ENCODE peak calls at places on chromosome 7, in seven cellular contexts. One of them, this sample, is unnamed. For H3K4me1, the result is how much of the 10 kb centered on the place peaks cover.

GRCh38 chr7:137886266-137886665 is 39.5 kb upstream of the DGKI start:
- DNase-seq in thoracic aorta: no peak
- DNase-seq in left ventricle myocardium inferior: no peak
- DNase-seq in K562: no peak
- DNase-seq in IMR-90: no peak
- DNase-seq in right lobe of liver: no peak
- DNase-seq in aorta: no peak
- DNase-seq in this sample: no peak

GRCh38 chr7:129163875-129164544 is 19.5 kb downstream of the TSPAN33 start:
- DNase-seq in thoracic aorta: no peak
- DNase-seq in left ventricle myocardium inferior: no peak
- DNase-seq in K562: peak
- DNase-seq in IMR-90: peak
- DNase-seq in right lobe of liver: no peak
- DNase-seq in aorta: no peak
- DNase-seq in this sample: no peak

GRCh38 chr7:157412021-157412443 is 75.2 kb downstream of the DNAJB6 start:
- DNase-seq in thoracic aorta: no peak
- DNase-seq in left ventricle myocardium inferior: peak
- DNase-seq in K562: no peak
- DNase-seq in IMR-90: peak
- DNase-seq in right lobe of liver: no peak
- DNase-seq in aorta: peak
- DNase-seq in this sample: peak

GRCh38 chr7:93851536-93851935 is 39.0 kb downstream of the TFPI2 start:
- DNase-seq in thoracic aorta: no peak
- DNase-seq in left ventricle myocardium inferior: no peak
- DNase-seq in K562: no peak
- DNase-seq in IMR-90: peak
- DNase-seq in right lobe of liver: no peak
- DNase-seq in aorta: no peak
- DNase-seq in this sample: no peak

GRCh38 chr7:45647967-45648670 is 74.0 kb downstream of the ADCY1 start:
- DNase-seq in thoracic aorta: no peak
- DNase-seq in left ventricle myocardium inferior: no peak
- DNase-seq in K562: no peak
- DNase-seq in IMR-90: no peak
- DNase-seq in right lobe of liver: peak
- DNase-seq in aorta: no peak
- DNase-seq in this sample: no peak

GRCh38 chr7:143462045-143462444 is 15.6 kb upstream of the TAS2R41 start:
- DNase-seq in thoracic aorta: no peak
- DNase-seq in left ventricle myocardium inferior: no peak
- DNase-seq in K562: no peak
- DNase-seq in IMR-90: no peak
- DNase-seq in right lobe of liver: no peak
- DNase-seq in aorta: no peak
- DNase-seq in this sample: no peak

GRCh38 chr7:142714375-142714774 is 34.9 kb upstream of the PRSS1 start:
- DNase-seq in thoracic aorta: no peak
- DNase-seq in left ventricle myocardium inferior: no peak
- DNase-seq in K562: no peak
- DNase-seq in IMR-90: no peak
- DNase-seq in right lobe of liver: no peak
- DNase-seq in aorta: no peak
- DNase-seq in this sample: no peak

GRCh38 chr7:2787251-2787968 is 56.7 kb downstream of the GNA12 start:
- DNase-seq in thoracic aorta: no peak
- DNase-seq in left ventricle myocardium inferior: no peak
- DNase-seq in K562: no peak
- DNase-seq in IMR-90: no peak
- DNase-seq in right lobe of liver: no peak
- DNase-seq in aorta: peak
- DNase-seq in this sample: no peak

GRCh38 chr7:154587812-154588211 is 415.1 kb downstream of the PAXIP1 start:
- DNase-seq in thoracic aorta: no peak
- DNase-seq in left ventricle myocardium inferior: no peak
- DNase-seq in K562: no peak
- DNase-seq in IMR-90: no peak
- DNase-seq in right lobe of liver: no peak
- DNase-seq in aorta: no peak
- DNase-seq in this sample: no peak

GRCh38 chr7:118104812-118105441 is 79.0 kb upstream of the LSM8 start:
- DNase-seq in thoracic aorta: no peak
- DNase-seq in left ventricle myocardium inferior: no peak
- DNase-seq in K562: no peak
- DNase-seq in IMR-90: peak
- DNase-seq in right lobe of liver: no peak
- DNase-seq in aorta: no peak
- DNase-seq in this sample: no peak

GRCh38 chr7:157744786-157745601 is 408.2 kb downstream of the DNAJB6 start:
- DNase-seq in thoracic aorta: no peak
- DNase-seq in left ventricle myocardium inferior: no peak
- DNase-seq in K562: no peak
- DNase-seq in IMR-90: no peak
- DNase-seq in right lobe of liver: no peak
- DNase-seq in aorta: no peak
- DNase-seq in this sample: no peak

GRCh38 chr7:92695308-92696261 is 105.4 kb upstream of the FAM133B start:
- DNase-seq in thoracic aorta: no peak
- DNase-seq in left ventricle myocardium inferior: peak
- DNase-seq in K562: no peak
- DNase-seq in IMR-90: peak
- DNase-seq in right lobe of liver: peak
- DNase-seq in aorta: no peak
- DNase-seq in this sample: no peak

GRCh38 chr7:121336579-121336978 is 7.8 kb downstream of the WNT16 start:
- DNase-seq in thoracic aorta: no peak
- DNase-seq in left ventricle myocardium inferior: no peak
- DNase-seq in K562: no peak
- DNase-seq in IMR-90: peak
- DNase-seq in right lobe of liver: no peak
- DNase-seq in aorta: no peak
- DNase-seq in this sample: no peak

GRCh38 chr7:114969096-114969495 is 47.2 kb downstream of the MDFIC start:
- DNase-seq in thoracic aorta: no peak
- DNase-seq in left ventricle myocardium inferior: no peak
- DNase-seq in K562: no peak
- DNase-seq in IMR-90: no peak
- DNase-seq in right lobe of liver: no peak
- DNase-seq in aorta: no peak
- DNase-seq in this sample: no peak
- H3K4me1 ChIP-seq in thoracic aorta: under half
- H3K4me1 ChIP-seq in left ventricle myocardium inferior: under half
- H3K4me1 ChIP-seq in K562: under half
- H3K4me1 ChIP-seq in IMR-90: under half
- H3K4me1 ChIP-seq in right lobe of liver: under half
- H3K4me1 ChIP-seq in aorta: under half
- H3K4me1 ChIP-seq in this sample: under half

DNA sequence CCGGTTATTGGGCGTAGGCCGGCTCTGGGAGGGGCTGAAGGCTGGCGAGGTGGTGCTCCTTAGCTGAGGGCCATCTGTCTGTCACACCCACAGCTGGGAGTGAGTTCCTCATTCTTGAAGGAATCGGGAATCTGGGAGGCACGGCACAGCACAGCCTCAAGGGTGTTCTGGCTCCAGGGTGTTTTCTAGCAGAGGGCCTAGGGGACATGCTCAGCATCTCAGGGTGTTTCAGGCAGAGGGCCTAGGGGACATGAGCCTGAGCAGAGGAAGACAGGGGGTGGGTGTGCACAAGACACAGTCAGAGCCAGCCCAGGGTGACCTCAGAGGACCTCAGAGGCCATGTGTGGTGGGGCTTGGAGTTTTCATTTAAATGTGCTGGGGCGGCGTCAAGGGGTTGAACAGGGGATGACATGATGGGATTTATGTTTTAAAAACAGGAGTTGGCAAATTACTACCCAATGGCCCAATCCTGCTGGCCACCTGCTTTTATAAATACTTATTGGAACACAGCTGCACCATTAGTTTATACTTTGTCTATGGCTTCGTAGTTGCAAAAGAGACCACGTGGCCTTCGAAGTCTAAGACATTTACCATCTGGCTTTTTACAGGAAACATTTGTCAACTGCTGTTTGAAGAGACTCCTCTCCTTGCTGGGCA is 121.7 kb downstream of the PRKAG2 start:
- DNase-seq in thoracic aorta: no peak
- DNase-seq in left ventricle myocardium inferior: peak
- DNase-seq in K562: no peak
- DNase-seq in IMR-90: peak
- DNase-seq in right lobe of liver: no peak
- DNase-seq in aorta: peak
- DNase-seq in this sample: no peak
- H3K27ac ChIP-seq in thoracic aorta: peak
- H3K27ac ChIP-seq in left ventricle myocardium inferior: peak
- H3K27ac ChIP-seq in K562: no peak
- H3K27ac ChIP-seq in IMR-90: peak
- H3K27ac ChIP-seq in right lobe of liver: peak
- H3K27ac ChIP-seq in aorta: peak
- H3K27ac ChIP-seq in this sample: peak

GRCh38 chr7:30906014-30906413 is 5.6 kb upstream of the AQP1 start:
- DNase-seq in thoracic aorta: no peak
- DNase-seq in left ventricle myocardium inferior: no peak
- DNase-seq in K562: no peak
- DNase-seq in IMR-90: no peak
- DNase-seq in right lobe of liver: no peak
- DNase-seq in aorta: no peak
- DNase-seq in this sample: no peak

GRCh38 chr7:30903146-30903545 is 8.5 kb upstream of the AQP1 start:
- DNase-seq in thoracic aorta: no peak
- DNase-seq in left ventricle myocardium inferior: no peak
- DNase-seq in K562: no peak
- DNase-seq in IMR-90: no peak
- DNase-seq in right lobe of liver: no peak
- DNase-seq in aorta: no peak
- DNase-seq in this sample: no peak

GRCh38 chr7:30904566-30904965 is 7.1 kb upstream of the AQP1 start:
- DNase-seq in thoracic aorta: no peak
- DNase-seq in left ventricle myocardium inferior: no peak
- DNase-seq in K562: no peak
- DNase-seq in IMR-90: no peak
- DNase-seq in right lobe of liver: no peak
- DNase-seq in aorta: no peak
- DNase-seq in this sample: no peak

GRCh38 chr7:30906520-30907240 is 5.0 kb upstream of the AQP1 start:
- DNase-seq in thoracic aorta: no peak
- DNase-seq in left ventricle myocardium inferior: no peak
- DNase-seq in K562: no peak
- DNase-seq in IMR-90: peak
- DNase-seq in right lobe of liver: no peak
- DNase-seq in aorta: no peak
- DNase-seq in this sample: no peak

DNA sequence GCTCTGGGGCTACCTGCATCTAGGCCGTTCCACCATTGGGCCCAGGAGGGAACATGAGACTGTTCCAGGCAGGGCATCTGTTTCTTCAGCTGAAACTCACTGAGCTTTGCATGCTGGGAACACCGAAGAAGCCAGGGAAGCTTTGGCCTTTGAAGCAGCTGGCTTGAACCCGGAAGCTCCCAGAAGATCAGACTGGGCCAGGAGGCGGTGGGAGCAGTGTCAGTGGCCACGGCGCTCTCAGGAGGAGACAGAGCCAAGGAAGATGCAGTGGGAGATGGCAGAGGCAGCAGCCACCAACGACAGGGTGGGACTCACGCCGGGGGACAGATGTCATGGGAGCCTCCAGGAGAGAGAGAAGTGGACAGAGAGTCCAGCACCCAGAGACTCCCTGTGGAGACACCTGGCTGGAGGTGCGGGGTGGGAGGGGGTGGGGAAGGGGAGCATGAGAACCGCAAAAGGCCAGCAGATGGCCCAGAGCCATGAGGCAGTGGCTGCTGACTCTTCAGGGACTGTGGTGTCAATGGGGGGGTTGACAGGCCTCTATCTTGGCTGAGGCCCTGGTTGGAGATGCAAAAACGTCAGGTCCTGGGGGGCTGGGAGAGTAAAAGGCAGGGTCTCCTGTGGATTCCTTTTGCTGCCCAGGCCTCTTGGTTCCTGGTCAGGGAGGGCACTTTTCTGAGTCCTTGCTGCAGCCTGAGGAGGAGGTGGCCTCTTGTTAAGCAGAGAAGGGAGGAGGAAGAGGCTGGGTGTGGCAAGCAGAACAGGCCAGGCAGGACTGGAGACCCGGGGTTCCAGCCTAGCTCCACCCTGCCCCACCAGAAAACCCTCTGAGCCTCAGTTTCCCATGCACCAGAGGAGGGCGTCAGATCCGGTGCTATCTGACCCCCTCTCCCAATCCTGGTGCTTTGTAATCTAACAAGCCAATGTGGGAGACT is 6.3 kb upstream of the AQP1 start:
- DNase-seq in thoracic aorta: no peak
- DNase-seq in left ventricle myocardium inferior: no peak
- DNase-seq in K562: no peak
- DNase-seq in IMR-90: no peak
- DNase-seq in right lobe of liver: no peak
- DNase-seq in aorta: no peak
- DNase-seq in this sample: no peak
- H3K4me1 ChIP-seq in thoracic aorta: under half
- H3K4me1 ChIP-seq in left ventricle myocardium inferior: half or more
- H3K4me1 ChIP-seq in K562: half or more
- H3K4me1 ChIP-seq in IMR-90: under half
- H3K4me1 ChIP-seq in right lobe of liver: under half
- H3K4me1 ChIP-seq in aorta: under half
- H3K4me1 ChIP-seq in this sample: under half

DNA sequence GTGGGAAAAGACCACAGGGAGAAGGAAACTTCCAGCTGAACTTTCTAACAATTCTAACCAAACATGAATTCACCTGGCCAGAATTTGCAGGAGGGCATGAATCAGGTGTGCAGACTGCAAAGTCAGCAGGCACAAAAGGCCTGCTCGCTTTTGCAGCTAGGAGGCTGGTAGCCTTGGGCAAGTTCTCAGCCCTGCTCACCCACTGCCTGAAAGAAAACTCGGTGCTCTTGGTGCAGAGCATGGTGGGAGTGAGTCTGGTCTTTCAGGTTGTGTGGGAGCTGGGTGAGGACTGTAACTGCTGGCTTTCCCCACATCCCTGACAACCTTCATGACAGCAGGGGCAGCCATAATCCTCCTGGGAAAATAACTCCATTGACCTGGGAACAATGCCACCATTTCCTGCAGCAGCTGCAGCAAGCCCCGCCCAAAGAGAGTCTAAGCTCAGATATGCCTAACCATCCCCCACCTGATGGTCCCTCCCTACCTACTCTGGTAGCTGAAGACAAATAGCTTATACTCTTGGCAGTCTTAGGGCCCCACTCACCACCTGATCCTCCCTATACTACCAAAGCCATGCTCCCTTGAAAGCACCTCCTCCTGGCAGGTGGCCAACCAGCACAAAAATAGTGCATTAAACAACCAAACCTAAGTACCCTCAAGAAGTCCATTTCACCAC is 31.6 kb downstream of the ZNF117 start:
- DNase-seq in thoracic aorta: no peak
- DNase-seq in left ventricle myocardium inferior: no peak
- DNase-seq in K562: no peak
- DNase-seq in IMR-90: no peak
- DNase-seq in right lobe of liver: no peak
- DNase-seq in aorta: no peak
- DNase-seq in this sample: no peak
- H3K27ac ChIP-seq in thoracic aorta: no peak
- H3K27ac ChIP-seq in left ventricle myocardium inferior: no peak
- H3K27ac ChIP-seq in K562: no peak
- H3K27ac ChIP-seq in IMR-90: no peak
- H3K27ac ChIP-seq in right lobe of liver: no peak
- H3K27ac ChIP-seq in aorta: no peak
- H3K27ac ChIP-seq in this sample: no peak